ENCODE peak calls at places on chromosomes 11 and 22, in four cellular contexts. E, M, J and D are unnamed samples.

GRCh38 chr22:35587447-35587870 is 29.7 kb downstream of the MB start:
- DNase-seq in M (no peak), E (no peak), J (no peak), D (no peak)

GRCh38 chr11:85694385-85694980 is 8.5 kb upstream of the CCDC89 start:
- DNase-seq in E (peak; percentile 71), J (no peak), M (peak; percentile 47), D (no peak)

GRCh38 chr11:46903846-46904245 is 14.5 kb downstream of the LRP4 start:
- DNase-seq in J (no peak), M (no peak), E (no peak), D (no peak)

GRCh38 chr22:47568700-47569099 is 806.2 kb downstream of the TBC1D22A start:
- DNase-seq in J (no peak), E (no peak), M (no peak), D (no peak)

GRCh38 chr11:134359646-134360045 is 27.9 kb downstream of the GLB1L2 start:
- DNase-seq in M (no peak), J (no peak), E (no peak), D (no peak)

GRCh38 chr11:119258180-119258579 is 52.0 kb downstream of the CBL start:
- DNase-seq in M (no peak), J (no peak), E (no peak), D (no peak)

GRCh38 chr11:13884159-13884799 is 78.2 kb upstream of the SPON1 start:
- DNase-seq in J (no peak), M (no peak), E (no peak), D (no peak)

GRCh38 chr11:27444801-27445215 is 27.8 kb downstream of the LGR4 start:
- DNase-seq in J (peak; percentile 89), E (no peak), M (no peak), D (peak; percentile 81)

GRCh38 chr22:19811211-19811621 is 43.5 kb downstream of the GNB1L start:
- DNase-seq in J (no peak), E (no peak), M (no peak), D (no peak)

GRCh38 chr11:43576834-43577521 is 103.6 kb upstream of the HSD17B12 start:
- DNase-seq in E (peak; percentile 49), M (peak; percentile 55), J (peak; percentile 86), D (peak; percentile 79)

GRCh38 chr11:13339196-13340153 is 61.9 kb downstream of the BMAL1 start:
- DNase-seq in M (peak; percentile 94), E (peak; percentile 98), J (no peak), D (no peak)

GRCh38 chr11:45847908-45848316 is 637 bp downstream of the CRY2 start:
- DNase-seq in J (peak; percentile 59), E (peak; percentile 64), M (peak; percentile 79), D (peak; percentile 32)

GRCh38 chr11:19652976-19653375 is 59.7 kb upstream of the NAV2 start:
- DNase-seq in J (no peak), M (no peak), E (no peak), D (no peak)

GRCh38 chr11:108697872-108698473 is 33.1 kb downstream of the DDX10 start:
- DNase-seq in E (peak; percentile 82), J (peak; percentile 31), M (peak; percentile 75), D (peak; percentile 21)

GRCh38 chr22:36292823-36293530 is 40.0 kb downstream of the APOL1 start:
- DNase-seq in E (no peak), J (no peak), M (no peak), D (no peak)

GRCh38 chr11:57983211-57983610 is 40.5 kb upstream of the OR9Q1 start:
- DNase-seq in E (no peak), M (no peak), J (no peak), D (no peak)

GRCh38 chr11:44556735-44557409 is 8.6 kb upstream of the CD82 start:
- DNase-seq in J (peak; percentile 67), E (peak; percentile 59), M (peak; percentile 81), D (peak; percentile 43)

GRCh38 chr22:29272624-29273023 is 4.6 kb downstream of the EWSR1 start:
- DNase-seq in M (no peak), J (no peak), E (no peak), D (no peak)

GRCh38 chr22:29907753-29908515 is 25.0 kb downstream of the MTMR3 start:
- DNase-seq in E (peak; percentile 99), J (no peak), M (peak; percentile 91), D (no peak)

GRCh38 chr11:106101797-106102196 is 24.3 kb downstream of the AASDHPPT start:
- DNase-seq in E (peak; percentile 86), M (peak; percentile 63), J (no peak), D (no peak)

GRCh38 chr11:29161216-29161615 is 855.6 kb downstream of the KCNA4 start:
- DNase-seq in J (no peak), M (no peak), E (peak; percentile 43), D (no peak)

GRCh38 chr11:68956142-68956541 is 24.6 kb downstream of the MRGPRD start:
- DNase-seq in M (no peak), J (peak; percentile 77), E (no peak), D (no peak)

GRCh38 chr11:64784813-64785581 is 6.7 kb upstream of the SF1 start:
- DNase-seq in M (no peak), E (no peak), J (no peak), D (no peak)

GRCh38 chr11:60924110-60924905 is at the start of gene TMEM132A:
- DNase-seq in M (peak; percentile 80), E (peak; percentile 68), J (peak; percentile 87), D (peak; percentile 63)

GRCh38 chr22:17172172-17172833 is 13.2 kb upstream of the HDHD5 start:
- DNase-seq in J (peak; percentile 66), M (no peak), E (no peak), D (no peak)

GRCh38 chr22:17176715-17177114 is 17.6 kb upstream of the HDHD5 start:
- DNase-seq in M (no peak), E (no peak), J (no peak), D (no peak)

GRCh38 chr22:17167486-17167885 is 8.4 kb upstream of the HDHD5 start:
- DNase-seq in M (no peak), E (no peak), J (no peak), D (no peak)

GRCh38 chr22:17171313-17172171 is 12.5 kb upstream of the HDHD5 start:
- DNase-seq in E (peak; percentile 85), J (peak; percentile 94), M (peak; percentile 91), D (peak; percentile 85)

DNA sequence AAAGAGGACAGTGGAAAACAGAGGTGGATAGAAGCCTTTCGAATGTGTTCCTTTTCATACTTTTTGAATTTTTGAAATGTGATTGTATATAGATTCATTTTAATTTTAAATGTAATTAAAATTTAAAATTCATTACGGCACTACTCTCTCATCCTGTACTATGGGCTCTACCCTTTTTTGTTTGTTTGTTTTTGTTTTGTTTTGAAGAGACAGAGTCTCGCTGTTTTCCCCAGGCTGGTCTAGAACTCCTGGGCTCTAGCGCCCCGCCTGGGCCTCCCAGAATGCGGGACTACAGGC is 11.9 kb upstream of the HDHD5 start:
- DNase-seq in E (no peak), M (no peak), J (no peak), D (no peak)
- H4K91ac ChIP-seq in E (no peak overlapping the region), M (no peak overlapping the region), J (no peak overlapping the region), D (no peak overlapping the region)

DNA sequence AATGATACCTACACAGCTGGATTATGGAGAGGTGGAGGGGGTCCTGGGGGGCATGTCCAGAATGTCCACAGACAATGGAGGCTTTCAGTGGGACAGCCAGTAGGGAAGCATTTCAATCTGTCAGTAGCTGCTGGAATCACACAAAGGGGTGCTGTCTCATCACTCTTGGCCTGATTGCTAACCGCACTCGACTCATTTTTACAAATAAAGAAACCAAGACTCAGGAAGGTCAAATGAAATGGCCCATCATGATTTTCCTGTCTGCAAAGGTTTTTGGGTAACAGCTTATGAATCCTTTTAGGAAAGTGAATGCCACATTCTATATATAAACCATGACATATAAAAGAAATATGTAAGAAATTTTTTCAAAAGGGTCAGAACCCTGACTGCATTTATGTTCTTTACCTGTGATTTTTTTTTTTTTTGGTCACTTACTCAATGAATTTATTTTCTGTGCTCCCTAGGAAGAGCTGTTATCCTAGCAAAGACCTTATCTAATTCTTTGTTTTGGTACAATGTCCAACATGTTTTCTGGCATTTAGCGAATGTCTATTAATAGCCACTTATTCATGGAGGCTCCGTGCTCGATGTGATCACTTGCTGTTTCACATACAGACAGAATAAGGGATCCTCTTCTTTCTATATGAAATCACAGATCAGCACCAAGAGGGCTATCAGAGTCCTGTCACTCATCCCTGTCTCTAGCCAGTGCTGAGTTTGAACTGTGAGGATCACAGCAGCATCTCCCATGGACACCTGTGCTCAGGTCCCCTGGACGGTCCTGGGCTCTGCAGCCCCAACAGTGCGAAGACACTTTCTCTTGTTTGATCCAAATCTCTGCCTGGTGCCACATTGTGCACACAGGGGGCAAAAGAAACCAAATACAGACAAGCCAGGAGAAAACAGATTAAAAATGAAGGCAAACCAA is 979.7 kb downstream of the NTM start:
- DNase-seq in M (no peak), J (no peak), E (peak; percentile 15), D (no peak)
- H3K4me2 ChIP-seq in M (no peak overlapping the region), J (no peak overlapping the region), E (no peak overlapping the region), D (no peak overlapping the region)

DNA sequence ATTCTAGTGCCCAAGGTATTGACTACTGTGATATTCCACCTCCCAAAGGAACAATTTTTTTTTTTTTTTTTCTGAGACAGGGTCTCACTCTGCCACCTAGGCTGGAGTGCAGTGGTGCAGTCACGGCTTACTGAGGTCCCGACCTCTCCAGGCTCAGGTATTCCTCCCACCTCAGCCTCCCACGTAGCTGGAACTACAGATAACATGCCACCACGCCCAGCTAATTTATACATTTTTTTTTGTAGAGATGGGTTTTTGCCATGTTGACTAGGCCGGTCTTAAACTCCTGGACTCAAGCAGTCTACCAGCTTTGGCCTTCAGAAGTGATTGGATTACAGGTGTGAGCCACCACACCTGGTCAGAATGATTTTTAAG is 33.4 kb downstream of the MAML2 start:
- DNase-seq in E (no peak), M (no peak), J (no peak), D (no peak)
- H3K4me1 ChIP-seq in E (peaks cover 20% of the 10 kb centered on the region), M (peaks cover 5% of the 10 kb centered on the region), J (peaks cover 11% of the 10 kb centered on the region), D (peaks cover 31% of the 10 kb centered on the region)

DNA sequence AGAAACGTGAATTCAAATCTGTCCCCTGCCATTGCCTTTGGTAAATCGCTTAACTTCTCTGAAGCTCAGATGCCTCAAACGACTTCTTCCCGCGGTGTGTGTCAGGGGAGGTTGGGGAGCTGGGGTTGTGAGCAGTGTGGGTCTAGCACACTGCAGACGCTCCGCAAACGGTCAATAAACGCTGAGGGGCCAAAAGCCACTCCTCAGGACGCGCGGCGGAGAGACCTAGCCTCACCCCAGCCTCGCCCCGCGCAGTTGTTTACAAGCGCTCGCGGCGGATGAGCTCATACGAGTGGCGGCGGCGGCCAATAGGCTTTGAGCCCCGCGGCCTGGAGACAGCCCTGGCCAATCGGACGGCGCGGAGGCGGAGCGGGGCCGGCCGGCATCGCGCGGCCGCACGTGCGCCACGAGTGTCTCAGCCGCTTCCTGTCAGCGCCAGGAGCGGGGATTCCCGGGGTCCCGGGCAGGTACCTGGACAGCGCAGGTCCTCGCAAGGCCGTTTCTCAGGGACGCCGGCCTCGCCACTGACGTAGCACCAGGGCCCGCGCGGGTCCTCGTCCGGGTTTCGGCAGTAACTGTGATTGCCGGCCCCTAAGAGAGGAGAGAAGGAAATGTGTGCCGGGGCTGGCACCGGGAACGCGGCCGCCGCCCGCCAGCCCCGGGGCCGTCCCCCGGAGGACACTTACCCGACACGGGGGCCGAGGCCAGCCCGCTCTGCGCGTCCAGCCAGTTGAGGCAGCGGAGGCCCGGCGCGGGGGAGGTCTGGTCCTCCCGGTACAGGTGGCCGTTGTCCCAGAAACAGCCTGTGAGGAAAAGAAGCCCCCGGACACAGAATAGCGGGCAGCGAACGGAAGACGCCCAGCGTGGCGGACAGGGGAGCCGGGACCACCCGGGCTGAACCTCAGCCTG is 1.5 kb downstream of the PIK3IP1 start:
- DNase-seq in J (peak; percentile 95), E (peak; percentile 90), M (peak; percentile 94), D (peak; percentile 84)
- H4K91ac ChIP-seq in J (no peak overlapping the region), E (peak overlapping the region; percentile 86), M (peak overlapping the region; percentile 97), D (no peak overlapping the region)